ENCODE peak calls at places on chromosome 10, in seven cellular contexts. One of them, this sample, is unnamed.

GRCh38 chr10:61284222-61284890 is 168.8 kb downstream of the TMEM26 start:
- DNase-seq in prostate gland: peak; percentile 45
- DNase-seq in CD8-positive, alpha-beta T cell: no peak
- DNase-seq in aorta: no peak
- DNase-seq in CD8-positive, alpha-beta memory T cell: peak; percentile 16
- DNase-seq in brain microvascular endothelial cell: peak; percentile 64
- DNase-seq in uterus: no peak
- DNase-seq in this sample: no peak

GRCh38 chr10:103448751-103449150 is 3.4 kb downstream of the CALHM2 start:
- DNase-seq in brain microvascular endothelial cell: peak; percentile 76
- DNase-seq in aorta: peak; percentile 86
- DNase-seq in CD8-positive, alpha-beta T cell: no peak
- DNase-seq in uterus: peak; percentile 76
- DNase-seq in prostate gland: no peak
- DNase-seq in CD8-positive, alpha-beta memory T cell: no peak
- DNase-seq in this sample: peak; percentile 31

GRCh38 chr10:317219-317868 is 182.1 kb downstream of the ZMYND11 start:
- DNase-seq in prostate gland: no peak
- DNase-seq in uterus: peak; percentile 36
- DNase-seq in CD8-positive, alpha-beta memory T cell: peak; percentile 41
- DNase-seq in brain microvascular endothelial cell: no peak
- DNase-seq in CD8-positive, alpha-beta T cell: peak; percentile 61
- DNase-seq in aorta: no peak
- DNase-seq in this sample: no peak

GRCh38 chr10:91185239-91185875 is 35.1 kb upstream of the PCGF5 start:
- DNase-seq in CD8-positive, alpha-beta memory T cell: no peak
- DNase-seq in brain microvascular endothelial cell: peak; percentile 84
- DNase-seq in CD8-positive, alpha-beta T cell: no peak
- DNase-seq in aorta: peak; percentile 83
- DNase-seq in uterus: no peak
- DNase-seq in prostate gland: no peak
- DNase-seq in this sample: no peak

GRCh38 chr10:94992811-94993210 is 54.4 kb downstream of the CYP2C9 start:
- DNase-seq in prostate gland: no peak
- DNase-seq in brain microvascular endothelial cell: no peak
- DNase-seq in uterus: no peak
- DNase-seq in CD8-positive, alpha-beta T cell: no peak
- DNase-seq in aorta: no peak
- DNase-seq in CD8-positive, alpha-beta memory T cell: no peak
- DNase-seq in this sample: no peak

GRCh38 chr10:99964791-99965190 is 45.0 kb downstream of the DNMBP start:
- DNase-seq in prostate gland: no peak
- DNase-seq in uterus: no peak
- DNase-seq in CD8-positive, alpha-beta T cell: no peak
- DNase-seq in brain microvascular endothelial cell: no peak
- DNase-seq in CD8-positive, alpha-beta memory T cell: no peak
- DNase-seq in aorta: no peak
- DNase-seq in this sample: no peak

GRCh38 chr10:69086131-69086530 is 1.8 kb upstream of the SRGN start:
- DNase-seq in CD8-positive, alpha-beta T cell: no peak
- DNase-seq in CD8-positive, alpha-beta memory T cell: no peak
- DNase-seq in brain microvascular endothelial cell: no peak
- DNase-seq in uterus: no peak
- DNase-seq in prostate gland: no peak
- DNase-seq in aorta: no peak
- DNase-seq in this sample: no peak

GRCh38 chr10:34024708-34025425 is 690.4 kb upstream of the NRP1 start:
- DNase-seq in uterus: no peak
- DNase-seq in brain microvascular endothelial cell: peak; percentile 59
- DNase-seq in CD8-positive, alpha-beta memory T cell: no peak
- DNase-seq in aorta: no peak
- DNase-seq in CD8-positive, alpha-beta T cell: no peak
- DNase-seq in prostate gland: no peak
- DNase-seq in this sample: no peak

GRCh38 chr10:126062132-126063032 is 166.0 kb downstream of the FANK1 start:
- DNase-seq in brain microvascular endothelial cell: peak; percentile 99
- DNase-seq in CD8-positive, alpha-beta T cell: no peak
- DNase-seq in aorta: peak; percentile 96
- DNase-seq in CD8-positive, alpha-beta memory T cell: no peak
- DNase-seq in prostate gland: no peak
- DNase-seq in uterus: peak; percentile 49
- DNase-seq in this sample: peak; percentile 65

GRCh38 chr10:103759100-103759781 is 96.1 kb downstream of the SH3PXD2A start:
- DNase-seq in prostate gland: no peak
- DNase-seq in CD8-positive, alpha-beta memory T cell: no peak
- DNase-seq in brain microvascular endothelial cell: peak; percentile 80
- DNase-seq in CD8-positive, alpha-beta T cell: no peak
- DNase-seq in aorta: no peak
- DNase-seq in uterus: no peak
- DNase-seq in this sample: no peak

GRCh38 chr10:131260452-131261211 is 50.9 kb downstream of the TCERG1L start:
- DNase-seq in brain microvascular endothelial cell: no peak
- DNase-seq in aorta: no peak
- DNase-seq in uterus: no peak
- DNase-seq in CD8-positive, alpha-beta T cell: no peak
- DNase-seq in prostate gland: no peak
- DNase-seq in CD8-positive, alpha-beta memory T cell: no peak
- DNase-seq in this sample: no peak

GRCh38 chr10:127041561-127041960 is 136.3 kb downstream of the DOCK1 start:
- DNase-seq in aorta: no peak
- DNase-seq in brain microvascular endothelial cell: peak; percentile 54
- DNase-seq in CD8-positive, alpha-beta memory T cell: no peak
- DNase-seq in uterus: no peak
- DNase-seq in CD8-positive, alpha-beta T cell: no peak
- DNase-seq in prostate gland: no peak
- DNase-seq in this sample: no peak

GRCh38 chr10:85862771-85863170 is 503.8 kb downstream of the GRID1 start:
- DNase-seq in CD8-positive, alpha-beta memory T cell: no peak
- DNase-seq in CD8-positive, alpha-beta T cell: no peak
- DNase-seq in prostate gland: no peak
- DNase-seq in uterus: no peak
- DNase-seq in aorta: no peak
- DNase-seq in brain microvascular endothelial cell: no peak
- DNase-seq in this sample: no peak

GRCh38 chr10:1411451-1411850 is 325.9 kb downstream of the ADARB2 start:
- DNase-seq in prostate gland: no peak
- DNase-seq in brain microvascular endothelial cell: no peak
- DNase-seq in CD8-positive, alpha-beta T cell: peak; percentile 29
- DNase-seq in aorta: no peak
- DNase-seq in uterus: no peak
- DNase-seq in CD8-positive, alpha-beta memory T cell: no peak
- DNase-seq in this sample: no peak

GRCh38 chr10:30935078-30935477 is 96.6 kb downstream of the ZNF438 start:
- DNase-seq in uterus: no peak
- DNase-seq in brain microvascular endothelial cell: no peak
- DNase-seq in prostate gland: no peak
- DNase-seq in CD8-positive, alpha-beta memory T cell: no peak
- DNase-seq in CD8-positive, alpha-beta T cell: no peak
- DNase-seq in aorta: no peak
- DNase-seq in this sample: no peak

GRCh38 chr10:88245974-88246511 is 337.1 kb downstream of the RNLS start:
- DNase-seq in brain microvascular endothelial cell: peak; percentile 29
- DNase-seq in CD8-positive, alpha-beta memory T cell: no peak
- DNase-seq in prostate gland: no peak
- DNase-seq in aorta: no peak
- DNase-seq in CD8-positive, alpha-beta T cell: no peak
- DNase-seq in uterus: peak; percentile 57
- DNase-seq in this sample: peak; percentile 19

GRCh38 chr10:96967847-96968246 is 135.7 kb downstream of the LCOR start:
- DNase-seq in brain microvascular endothelial cell: no peak
- DNase-seq in CD8-positive, alpha-beta memory T cell: no peak
- DNase-seq in CD8-positive, alpha-beta T cell: no peak
- DNase-seq in aorta: no peak
- DNase-seq in uterus: no peak
- DNase-seq in prostate gland: no peak
- DNase-seq in this sample: no peak

GRCh38 chr10:97570789-97571536 is 1.6 kb upstream of the ANKRD2 start:
- DNase-seq in CD8-positive, alpha-beta memory T cell: no peak
- DNase-seq in brain microvascular endothelial cell: no peak
- DNase-seq in prostate gland: no peak
- DNase-seq in uterus: no peak
- DNase-seq in CD8-positive, alpha-beta T cell: no peak
- DNase-seq in aorta: peak; percentile 72
- DNase-seq in this sample: no peak

GRCh38 chr10:30422981-30423654 is 10.9 kb upstream of the MAP3K8 start:
- DNase-seq in CD8-positive, alpha-beta memory T cell: no peak
- DNase-seq in CD8-positive, alpha-beta T cell: no peak
- DNase-seq in brain microvascular endothelial cell: peak; percentile 48
- DNase-seq in uterus: no peak
- DNase-seq in aorta: no peak
- DNase-seq in prostate gland: peak; percentile 29
- DNase-seq in this sample: peak; percentile 27

GRCh38 chr10:100560248-100560647 is 24.5 kb downstream of the HIF1AN start:
- DNase-seq in prostate gland: no peak
- DNase-seq in uterus: no peak
- DNase-seq in brain microvascular endothelial cell: no peak
- DNase-seq in CD8-positive, alpha-beta memory T cell: no peak
- DNase-seq in CD8-positive, alpha-beta T cell: no peak
- DNase-seq in aorta: no peak
- DNase-seq in this sample: no peak

GRCh38 chr10:48252354-48252650 is 22.2 kb downstream of the FRMPD2 start:
- DNase-seq in prostate gland: no peak
- DNase-seq in CD8-positive, alpha-beta memory T cell: no peak
- DNase-seq in aorta: no peak
- DNase-seq in brain microvascular endothelial cell: no peak
- DNase-seq in CD8-positive, alpha-beta T cell: no peak
- DNase-seq in uterus: no peak
- DNase-seq in this sample: no peak

GRCh38 chr10:122459586-122460273 is 1.6 kb upstream of the HTRA1 start:
- DNase-seq in prostate gland: no peak
- DNase-seq in uterus: peak; percentile 49
- DNase-seq in aorta: peak; percentile 56
- DNase-seq in CD8-positive, alpha-beta T cell: no peak
- DNase-seq in brain microvascular endothelial cell: peak; percentile 49
- DNase-seq in CD8-positive, alpha-beta memory T cell: no peak
- DNase-seq in this sample: no peak

GRCh38 chr10:5976689-5977470 is 463 bp downstream of the IL15RA start:
- DNase-seq in CD8-positive, alpha-beta T cell: peak; percentile 64
- DNase-seq in brain microvascular endothelial cell: no peak
- DNase-seq in aorta: peak; percentile 84
- DNase-seq in uterus: peak; percentile 66
- DNase-seq in prostate gland: peak; percentile 24
- DNase-seq in CD8-positive, alpha-beta memory T cell: peak; percentile 18
- DNase-seq in this sample: peak; percentile 66

GRCh38 chr10:102802920-102803534 is 34.2 kb downstream of the CYP17A1 start:
- DNase-seq in brain microvascular endothelial cell: peak; percentile 97
- DNase-seq in uterus: peak; percentile 62
- DNase-seq in CD8-positive, alpha-beta T cell: no peak
- DNase-seq in aorta: peak; percentile 86
- DNase-seq in prostate gland: no peak
- DNase-seq in CD8-positive, alpha-beta memory T cell: no peak
- DNase-seq in this sample: peak; percentile 37

GRCh38 chr10:787933-788651 is 98.6 kb upstream of the DIP2C start:
- DNase-seq in CD8-positive, alpha-beta T cell: peak; percentile 36
- DNase-seq in CD8-positive, alpha-beta memory T cell: no peak
- DNase-seq in uterus: no peak
- DNase-seq in prostate gland: peak; percentile 3
- DNase-seq in aorta: peak; percentile 73
- DNase-seq in brain microvascular endothelial cell: peak; percentile 53
- DNase-seq in this sample: no peak

DNA sequence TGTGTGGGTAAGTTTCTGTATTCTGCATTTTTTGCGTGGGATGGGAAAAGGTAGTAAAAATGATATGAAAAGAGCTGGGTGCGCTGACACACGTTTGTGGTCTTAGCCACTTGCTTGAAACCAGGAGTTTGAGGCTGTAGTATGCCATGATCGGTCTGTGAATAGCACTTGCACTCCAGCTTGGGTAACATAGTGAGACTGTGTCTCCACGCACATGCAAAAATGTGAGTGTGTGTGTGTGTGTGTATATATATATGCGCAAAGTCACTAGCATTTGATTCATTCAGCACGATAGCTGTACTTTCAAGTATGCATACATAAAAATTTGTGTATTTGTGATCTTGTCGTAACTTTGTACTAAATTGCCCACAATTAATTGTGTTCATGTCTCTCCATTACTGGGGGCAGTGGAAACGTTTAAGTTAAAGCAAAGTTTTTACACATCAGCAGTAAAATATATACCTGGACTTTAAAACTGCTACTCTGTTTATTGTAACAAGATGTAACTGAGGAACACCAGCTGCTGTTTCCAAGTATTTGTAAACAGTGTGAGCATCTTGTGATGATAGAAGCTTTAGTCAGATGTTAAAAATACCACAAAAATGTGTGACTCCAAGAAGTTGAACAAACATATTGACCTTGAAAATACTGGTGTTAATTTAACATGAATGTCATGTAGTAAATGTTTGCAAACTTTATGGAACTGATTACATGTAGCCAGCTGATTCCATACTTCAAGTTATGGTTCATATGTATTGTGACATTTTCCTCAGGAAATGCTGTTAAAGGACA is 1.6 kb downstream of the ZRANB1 start:
- DNase-seq in prostate gland: no peak
- DNase-seq in brain microvascular endothelial cell: peak; percentile 39
- DNase-seq in uterus: no peak
- DNase-seq in CD8-positive, alpha-beta memory T cell: no peak
- DNase-seq in CD8-positive, alpha-beta T cell: no peak
- DNase-seq in aorta: no peak
- DNase-seq in this sample: no peak
- H3K4me3 ChIP-seq in prostate gland: no peak overlapping the region
- H3K4me3 ChIP-seq in brain microvascular endothelial cell: no peak overlapping the region
- H3K4me3 ChIP-seq in uterus: no peak overlapping the region
- H3K4me3 ChIP-seq in CD8-positive, alpha-beta memory T cell: no peak overlapping the region
- H3K4me3 ChIP-seq in CD8-positive, alpha-beta T cell: no peak overlapping the region
- H3K4me3 ChIP-seq in aorta: no peak overlapping the region
- H3K4me3 ChIP-seq in this sample: no peak overlapping the region

DNA sequence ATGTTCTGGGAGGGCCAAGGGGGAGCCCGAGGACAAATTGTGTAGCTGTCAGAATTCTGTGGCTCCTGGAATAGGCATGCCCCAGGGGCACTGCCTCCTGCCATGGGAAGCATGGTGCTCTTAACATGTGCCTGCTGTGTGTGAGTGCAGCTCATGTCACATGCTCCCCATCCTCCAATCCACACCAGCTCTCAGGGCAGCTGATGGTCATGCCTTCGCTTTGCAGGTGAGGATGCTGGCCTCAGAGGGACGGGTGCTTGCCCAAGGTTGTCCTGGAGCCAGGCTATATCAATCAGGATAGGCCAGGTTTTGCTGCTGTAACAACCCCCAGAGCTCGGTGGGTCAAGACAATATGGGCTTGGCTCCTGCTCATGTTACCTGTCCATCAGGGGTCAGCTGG is 303.4 kb downstream of the RPS24 start:
- DNase-seq in aorta: no peak
- DNase-seq in CD8-positive, alpha-beta T cell: peak; percentile 25
- DNase-seq in brain microvascular endothelial cell: no peak
- DNase-seq in prostate gland: no peak
- DNase-seq in CD8-positive, alpha-beta memory T cell: no peak
- DNase-seq in uterus: peak; percentile 8
- DNase-seq in this sample: no peak
- H3K27ac ChIP-seq in aorta: no peak overlapping the region
- H3K27ac ChIP-seq in CD8-positive, alpha-beta T cell: no peak overlapping the region
- H3K27ac ChIP-seq in brain microvascular endothelial cell: no peak overlapping the region
- H3K27ac ChIP-seq in prostate gland: no peak overlapping the region
- H3K27ac ChIP-seq in CD8-positive, alpha-beta memory T cell: no peak overlapping the region
- H3K27ac ChIP-seq in uterus: no peak overlapping the region
- H3K27ac ChIP-seq in this sample: no peak overlapping the region

GRCh38 chr10:13087986-13088618 is 11.9 kb upstream of the OPTN start:
- DNase-seq in prostate gland: no peak
- DNase-seq in CD8-positive, alpha-beta T cell: no peak
- DNase-seq in uterus: no peak
- DNase-seq in brain microvascular endothelial cell: peak; percentile 79
- DNase-seq in CD8-positive, alpha-beta memory T cell: no peak
- DNase-seq in aorta: no peak
- DNase-seq in this sample: no peak
- H3K4me3 ChIP-seq in prostate gland: no peak overlapping the region
- H3K4me3 ChIP-seq in CD8-positive, alpha-beta T cell: no peak overlapping the region
- H3K4me3 ChIP-seq in uterus: no peak overlapping the region
- H3K4me3 ChIP-seq in brain microvascular endothelial cell: no peak overlapping the region
- H3K4me3 ChIP-seq in CD8-positive, alpha-beta memory T cell: no peak overlapping the region
- H3K4me3 ChIP-seq in aorta: no peak overlapping the region
- H3K4me3 ChIP-seq in this sample: no peak overlapping the region

GRCh38 chr10:44281662-44282061 is 103.2 kb downstream of the CXCL12 start:
- DNase-seq in CD8-positive, alpha-beta T cell: no peak
- DNase-seq in brain microvascular endothelial cell: no peak
- DNase-seq in aorta: no peak
- DNase-seq in prostate gland: no peak
- DNase-seq in CD8-positive, alpha-beta memory T cell: no peak
- DNase-seq in uterus: no peak
- DNase-seq in this sample: no peak
- H3K27ac ChIP-seq in CD8-positive, alpha-beta T cell: no peak overlapping the region
- H3K27ac ChIP-seq in brain microvascular endothelial cell: no peak overlapping the region
- H3K27ac ChIP-seq in aorta: peak overlapping the region; percentile 44
- H3K27ac ChIP-seq in prostate gland: no peak overlapping the region
- H3K27ac ChIP-seq in CD8-positive, alpha-beta memory T cell: no peak overlapping the region
- H3K27ac ChIP-seq in uterus: peak overlapping the region; percentile 31
- H3K27ac ChIP-seq in this sample: no peak overlapping the region

This sample was measured in body of pancreas.